ENCODE peak calls at places on chromosomes 3 and 15, in seven cellular contexts. G is cardiac fibroblast, H is GM20000, D is foreskin fibroblast, Q is colonic mucosa, V is neural progenitor cell, U is AG10803. C is an unnamed sample.

GRCh38 chr3:196080517-196080841 is 1.4 kb downstream of the TFRC start:
- DNase-seq in H (no peak), V (no peak), D (no peak), Q (peak), U (no peak), G (no peak), C (no peak)

GRCh38 chr3:122902326-122902725 is 107.5 kb downstream of the SLC49A4 start:
- DNase-seq in Q (no peak), U (no peak), H (no peak), V (no peak), G (peak), D (no peak), C (no peak)

GRCh38 chr15:25092661-25093060 is 137.9 kb downstream of the SNRPN start:
- DNase-seq in U (no peak), V (no peak), H (no peak), Q (no peak), G (peak), D (no peak), C (no peak)

GRCh38 chr15:28153492-28154119 is 54.5 kb upstream of the OCA2 start:
- DNase-seq in H (no peak), G (no peak), Q (no peak), V (no peak), U (no peak), D (no peak), C (no peak)

GRCh38 chr15:43268111-43269105 is 1.7 kb upstream of the TGM5 start:
- DNase-seq in V (peak), G (no peak), U (peak), H (peak), D (no peak), Q (no peak), C (peak)

GRCh38 chr15:86624261-86625036 is 544.8 kb downstream of the AGBL1 start:
- DNase-seq in G (peak), H (no peak), Q (peak), U (peak), D (peak), V (peak), C (peak)

GRCh38 chr3:152916753-152917279 is 81.9 kb downstream of the P2RY1 start:
- DNase-seq in U (no peak), V (no peak), Q (no peak), D (no peak), H (no peak), G (no peak), C (no peak)

GRCh38 chr3:46208167-46208704 is at the start of gene CCR1:
- DNase-seq in D (peak), U (peak), Q (peak), H (peak), V (peak), G (peak), C (peak)

GRCh38 chr3:100210777-100211145 is 50.0 kb upstream of the TBC1D23 start:
- DNase-seq in H (peak), G (peak), Q (no peak), V (no peak), U (peak), D (peak), C (peak)

GRCh38 chr3:139601191-139601961 is 61.8 kb upstream of the RBP1 start:
- DNase-seq in H (no peak), U (no peak), Q (no peak), D (no peak), G (no peak), V (no peak), C (peak)

GRCh38 chr3:104855702-104856101 is 511.0 kb upstream of the ALCAM start:
- DNase-seq in H (no peak), D (no peak), G (no peak), Q (no peak), U (no peak), V (no peak), C (no peak)

GRCh38 chr3:81302045-81302444 is 459.4 kb downstream of the GBE1 start:
- DNase-seq in D (peak), U (peak), H (peak), G (peak), V (peak), Q (peak), C (peak)

GRCh38 chr3:194043516-194043915 is 92.4 kb upstream of the HES1 start:
- DNase-seq in H (no peak), U (peak), D (peak), Q (no peak), V (no peak), G (peak), C (no peak)

GRCh38 chr3:115245437-115245836 is 98.3 kb upstream of the ZBTB20 start:
- DNase-seq in U (peak), H (no peak), Q (no peak), D (peak), V (no peak), G (peak), C (peak)

GRCh38 chr3:8482263-8482662 is 19.4 kb upstream of the LMCD1 start:
- DNase-seq in G (no peak), H (no peak), Q (no peak), U (peak), D (no peak), V (no peak), C (no peak)

DNA sequence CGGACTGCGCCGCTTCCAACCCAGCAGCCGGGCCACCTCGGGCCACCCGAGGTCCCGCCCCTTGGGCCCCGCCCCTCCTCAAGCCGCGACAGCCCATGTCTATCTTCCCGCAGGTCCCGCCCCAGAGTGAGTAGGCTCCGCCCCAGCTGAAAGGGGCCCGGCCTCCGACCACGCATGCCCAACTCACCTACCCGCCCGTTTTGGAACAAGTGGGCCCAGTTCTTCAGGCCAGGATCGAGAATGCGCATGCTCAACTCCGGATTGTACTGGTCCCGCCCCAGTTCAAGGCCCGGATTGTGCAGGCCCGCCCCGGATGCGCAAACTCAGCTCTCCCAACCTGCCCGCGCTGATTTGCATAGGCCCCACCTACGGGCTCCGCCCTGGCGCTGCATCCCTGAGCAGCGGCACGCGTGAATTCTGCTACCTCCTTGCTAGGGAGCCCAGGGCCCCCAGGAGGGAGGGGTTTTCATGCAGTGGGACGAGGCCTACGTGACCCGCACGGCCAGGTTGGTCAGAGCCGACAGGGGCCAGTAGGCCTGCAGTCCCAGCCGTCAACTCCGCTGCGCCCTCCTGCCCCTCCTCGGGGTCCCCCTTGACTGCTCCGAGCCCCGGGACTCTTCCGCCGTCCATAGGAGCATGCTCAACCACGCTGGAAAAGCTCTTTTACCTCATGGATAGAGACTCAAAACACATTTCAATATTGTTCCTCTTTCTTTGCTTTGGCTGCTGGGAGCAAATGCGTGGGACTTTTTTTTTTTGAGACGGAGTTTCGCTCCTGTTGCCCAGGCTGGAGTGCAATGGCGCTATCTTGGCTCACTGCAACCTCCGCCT is at the start of gene PFKFB4:
- DNase-seq in V (peak), G (peak), U (peak), Q (peak), H (peak), D (peak), C (peak)
- TF ChIP-seq CTCF in V (peak), G (no peak), U (no peak), Q (no peak), H (no peak), D (no peak), C (no peak)

GRCh38 chr3:183502782-183503181 is 52.7 kb downstream of the KLHL6 start:
- DNase-seq in U (peak), H (no peak), G (peak), V (no peak), D (no peak), Q (no peak), C (peak)
- TF ChIP-seq CTCF in U (peak), H (no peak), G (peak), V (peak), D (peak), Q (no peak), C (peak)

GRCh38 chr15:60399246-60399915 is 1.6 kb upstream of the ANXA2 start:
- DNase-seq in U (no peak), G (no peak), H (no peak), V (no peak), D (no peak), Q (no peak), C (no peak)
- TF ChIP-seq CTCF in U (no peak), G (no peak), H (no peak), V (no peak), D (no peak), Q (no peak), C (no peak)

DNA sequence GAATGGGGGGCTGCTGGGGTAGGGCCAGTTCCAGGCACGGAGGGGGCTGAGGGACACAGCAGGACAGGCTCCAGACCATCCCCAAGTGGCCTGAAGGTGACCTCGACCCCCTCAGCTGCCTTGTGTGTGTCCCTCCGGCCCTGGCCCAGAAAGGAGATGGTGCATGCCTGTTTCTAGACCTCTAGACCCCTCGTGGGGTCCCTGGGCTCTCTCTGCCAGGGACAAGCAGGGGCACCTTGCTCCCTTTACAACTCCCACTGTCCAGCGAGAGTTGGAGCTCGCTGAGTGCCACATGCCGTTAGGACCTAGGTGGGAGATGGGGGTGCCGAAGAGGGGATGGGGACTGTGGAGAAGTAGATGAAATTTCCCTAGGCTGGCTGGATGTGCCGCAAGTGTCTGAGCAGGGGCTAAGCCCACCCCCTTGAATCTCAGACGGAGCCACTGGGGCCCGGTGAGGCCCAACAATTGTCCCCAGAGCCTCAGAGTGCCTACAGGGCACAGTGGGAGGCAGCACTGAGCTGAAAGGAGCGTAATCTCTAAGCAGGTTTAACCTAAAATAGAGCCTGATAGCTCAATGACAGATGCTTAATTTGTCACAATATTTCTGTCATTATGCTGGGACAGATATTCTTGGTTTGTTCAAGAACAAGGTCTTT is 23.7 kb upstream of the KLF13 start:
- DNase-seq in U (no peak), Q (no peak), V (peak), H (peak), D (no peak), G (no peak), C (no peak)
- TF ChIP-seq CTCF in U (peak), Q (no peak), V (peak), H (peak), D (no peak), G (no peak), C (peak)

DNA sequence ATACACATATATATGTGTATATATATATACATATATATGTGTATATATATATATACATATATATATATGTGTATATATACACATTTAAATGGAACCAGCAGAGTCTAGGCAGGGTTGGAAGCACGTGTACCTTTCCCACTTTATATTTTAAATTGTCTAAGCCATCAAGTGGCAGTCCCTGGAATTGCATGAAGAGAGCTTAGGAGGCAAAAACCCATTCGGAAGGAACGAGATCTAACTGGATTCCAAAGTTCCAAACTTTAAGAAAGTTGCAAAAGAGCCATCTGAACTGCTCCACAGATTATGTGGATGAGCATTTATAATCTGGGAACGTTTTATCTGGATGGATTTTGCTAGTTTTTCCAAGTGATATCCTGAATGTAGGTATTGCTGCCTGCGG is 186.5 kb downstream of the FOXP1 start:
- DNase-seq in H (no peak), G (peak), Q (peak), U (peak), D (peak), V (peak), C (peak)
- TF ChIP-seq CTCF in H (no peak), G (peak), Q (peak), U (peak), D (peak), V (peak), C (peak)

DNA sequence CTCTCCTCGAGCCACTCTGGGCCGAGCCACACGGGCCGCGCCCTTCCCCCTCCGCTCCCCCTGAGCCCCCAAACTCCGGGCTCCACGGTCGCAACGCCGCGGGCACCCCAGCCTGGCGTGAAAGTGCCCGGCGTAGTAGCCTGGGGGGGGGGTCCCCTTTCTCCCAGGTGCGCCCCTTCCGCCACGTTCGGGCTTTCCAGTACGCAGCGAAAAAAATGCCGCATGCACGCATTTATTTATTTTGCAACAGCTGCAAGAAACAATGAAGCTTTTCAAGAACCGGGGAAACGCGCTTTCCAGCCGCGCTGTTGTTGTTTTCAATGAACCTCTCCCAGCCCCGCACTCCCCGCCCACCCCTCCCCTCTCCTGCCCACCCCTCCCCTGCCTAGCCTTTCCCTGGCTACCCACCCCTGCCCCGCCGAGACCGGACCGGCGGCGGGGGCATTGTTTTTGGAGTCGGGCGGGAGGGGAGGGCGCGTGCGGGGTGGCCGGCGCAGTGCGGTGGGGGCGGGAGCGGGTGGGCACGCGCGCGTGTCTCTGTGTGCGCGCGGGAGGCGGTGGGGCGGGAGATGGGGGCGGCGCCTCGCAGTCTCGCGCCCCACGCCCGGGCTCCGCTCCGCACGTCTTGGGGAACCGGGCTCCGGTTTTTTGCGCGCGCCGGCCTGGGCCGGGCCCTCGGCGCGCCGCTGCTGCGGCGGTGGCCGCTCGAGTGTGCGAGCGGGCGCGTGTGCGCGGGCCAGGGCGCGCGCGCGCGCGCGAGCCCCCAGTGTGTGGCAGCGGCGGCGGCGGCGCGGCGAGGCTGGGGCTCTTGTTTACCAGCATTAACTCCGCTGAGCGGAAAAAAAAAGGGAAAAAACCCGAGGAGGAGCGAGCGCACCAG is at the start of gene IGF1R:
- DNase-seq in Q (peak), D (peak), U (peak), H (peak), G (peak), V (peak), C (peak)
- TF ChIP-seq CTCF in Q (peak), D (peak), U (no peak), H (no peak), G (no peak), V (peak), C (peak)

GRCh38 chr3:52238761-52239701 is at the start of gene TWF2:
- DNase-seq in Q (peak), G (peak), V (peak), H (peak), U (peak), D (peak), C (peak)
- TF ChIP-seq CTCF in Q (peak), G (peak), V (peak), H (peak), U (peak), D (peak), C (no peak)